ENCODE peak calls at places on chromosomes 5 and 9, in eight cellular contexts. G, P, B, Q, C, V, R and M are unnamed samples.
A peak's percentile ranks its signal among the peaks of the same experiment; 100 is the strongest.

GRCh38 chr5:127373858-127374491 is 83.4 kb downstream of the MEGF10 start:
- DNase-seq in B (no peak), V (no peak), P (no peak), R (no peak), Q (no peak), G (no peak), C (peak; percentile 27), M (no peak)

GRCh38 chr5:67353500-67353931 is 156.9 kb upstream of the CD180 start:
- DNase-seq in B (peak; percentile 49), P (no peak), C (no peak), G (peak; percentile 21), V (no peak), Q (peak; percentile 44), R (no peak), M (no peak)

GRCh38 chr9:38278457-38278856 is 114.0 kb upstream of the ALDH1B1 start:
- DNase-seq in V (no peak), R (no peak), B (no peak), G (peak; percentile 35), P (no peak), C (no peak), Q (no peak), M (no peak)

GRCh38 chr5:103607346-103607745 is 44.8 kb upstream of the NUDT12 start:
- DNase-seq in R (no peak), G (no peak), B (no peak), P (no peak), V (no peak), C (no peak), Q (no peak), M (no peak)

GRCh38 chr9:80025131-80025530 is 453.4 kb downstream of the TLE4 start:
- DNase-seq in V (no peak), G (no peak), P (no peak), C (no peak), Q (no peak), B (no peak), R (no peak), M (no peak)

GRCh38 chr5:177957241-177957640 is 38.8 kb downstream of the PROP1 start:
- DNase-seq in P (no peak), V (no peak), G (no peak), Q (no peak), C (no peak), B (no peak), R (no peak), M (no peak)

GRCh38 chr5:173326501-173326960 is 1.7 kb downstream of the STC2 start:
- DNase-seq in B (peak; percentile 44), C (peak; percentile 40), P (no peak), V (no peak), R (no peak), Q (no peak), G (no peak), M (no peak)

GRCh38 chr5:37950436-37950835 is 110.6 kb upstream of the GDNF start:
- DNase-seq in Q (no peak), C (no peak), P (no peak), G (no peak), R (no peak), V (no peak), B (no peak), M (no peak)

GRCh38 chr5:34959323-34959722 is 30.0 kb downstream of the DNAJC21 start:
- DNase-seq in P (no peak), C (peak; percentile 31), Q (no peak), B (no peak), V (no peak), R (no peak), G (no peak), M (no peak)

GRCh38 chr5:154866841-154867240 is 8.4 kb downstream of the CNOT8 start:
- DNase-seq in P (no peak), C (no peak), G (no peak), V (no peak), R (no peak), B (no peak), Q (no peak), M (no peak)

GRCh38 chr5:61461412-61461811 is 129.4 kb downstream of the ZSWIM6 start:
- DNase-seq in R (no peak), Q (peak; percentile 10), C (no peak), B (no peak), V (no peak), P (no peak), G (no peak), M (no peak)

GRCh38 chr5:165616550-165617430 is 2111.4 kb downstream of the MAT2B start:
- DNase-seq in Q (no peak), P (no peak), B (no peak), C (no peak), V (no peak), R (no peak), G (no peak), M (no peak)

GRCh38 chr5:112776301-112776856 is 38.7 kb downstream of the APC start:
- DNase-seq in C (no peak), G (no peak), B (no peak), R (no peak), Q (no peak), P (no peak), V (no peak), M (no peak)

GRCh38 chr5:153619706-153620105 is 129.2 kb downstream of the GRIA1 start:
- DNase-seq in C (no peak), R (no peak), V (no peak), Q (no peak), P (no peak), G (no peak), B (no peak), M (no peak)

GRCh38 chr9:13263511-13263910 is 16.0 kb downstream of the MPDZ start:
- DNase-seq in V (no peak), Q (no peak), P (no peak), B (no peak), R (no peak), C (no peak), G (no peak), M (no peak)

GRCh38 chr9:13267743-13268142 is 11.7 kb downstream of the MPDZ start:
- DNase-seq in B (no peak), Q (no peak), C (peak; percentile 51), V (no peak), P (no peak), R (no peak), G (no peak), M (no peak)

GRCh38 chr9:13264788-13265187 is 14.7 kb downstream of the MPDZ start:
- DNase-seq in R (no peak), V (no peak), C (no peak), B (no peak), G (no peak), Q (no peak), P (no peak), M (no peak)

GRCh38 chr9:13268469-13268868 is 11.0 kb downstream of the MPDZ start:
- DNase-seq in G (no peak), C (peak; percentile 55), P (no peak), B (no peak), Q (no peak), R (no peak), V (no peak), M (no peak)

DNA sequence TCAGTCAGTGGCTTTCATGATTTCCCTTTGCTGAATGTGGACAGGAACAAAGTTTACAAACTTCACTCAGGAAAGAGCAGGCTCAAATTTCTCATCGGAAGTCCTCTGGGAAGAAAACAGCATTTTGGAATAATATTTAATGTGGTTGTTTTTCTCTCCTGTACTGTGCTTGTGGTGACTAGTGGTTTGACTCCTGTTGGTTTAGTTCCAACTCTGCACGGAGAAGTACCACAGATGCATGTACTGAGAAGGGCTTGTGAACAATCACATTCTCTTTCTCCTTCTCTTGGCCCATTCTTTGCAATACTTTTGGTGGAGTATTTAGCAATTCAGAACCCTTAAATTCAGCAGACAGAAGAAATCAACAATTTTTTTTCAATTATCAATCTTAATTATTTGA is 13.3 kb downstream of the MPDZ start:
- DNase-seq in G (no peak), V (no peak), P (no peak), B (no peak), R (no peak), C (no peak), Q (peak; percentile 6), M (no peak)
- TF ChIP-seq POLR2A in G (no peak), V (no peak), P (no peak), B (no peak), R (no peak), C (no peak), Q (no peak), M (no peak)

DNA sequence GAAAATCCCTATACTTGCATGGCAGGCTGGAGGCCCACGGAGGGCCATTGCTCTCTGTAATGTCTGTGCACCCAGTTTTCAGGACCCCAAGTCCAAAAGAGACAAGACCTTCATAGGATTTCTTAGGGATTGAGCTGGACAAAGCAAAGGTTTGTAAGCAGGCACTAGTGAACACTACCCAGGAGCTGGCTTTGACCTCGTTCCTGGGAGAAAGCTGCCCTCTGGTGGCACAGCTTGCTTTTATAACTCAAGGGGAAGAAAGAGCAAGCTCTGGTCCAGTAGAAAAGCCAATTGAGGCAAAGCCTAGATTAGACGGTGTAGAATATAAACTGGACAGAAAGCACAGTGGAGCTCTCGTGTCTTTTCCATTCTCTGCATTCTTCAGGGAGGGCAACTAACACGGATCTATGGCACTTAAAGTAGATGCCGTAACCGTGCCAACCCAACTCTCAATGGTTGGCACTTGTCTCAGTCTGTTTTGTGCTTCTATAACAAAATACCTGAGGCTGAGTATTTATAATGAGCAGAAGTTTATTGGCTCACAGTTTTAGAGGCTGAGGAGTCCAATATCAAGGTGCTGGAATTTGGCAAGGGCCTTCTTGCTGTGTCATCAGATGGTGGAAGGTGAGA is 7.9 kb downstream of the GABRP start:
- DNase-seq in C (peak; percentile 30), Q (peak; percentile 83), V (peak; percentile 49), G (peak; percentile 65), P (peak; percentile 34), R (no peak), B (no peak), M (peak; percentile 74)
- H3K27ac ChIP-seq in C (no peak overlapping the region), Q (no peak overlapping the region), V (no peak overlapping the region), G (no peak overlapping the region), P (no peak overlapping the region), R (no peak overlapping the region), B (no peak overlapping the region), M (no peak overlapping the region)

GRCh38 chr5:131796793-131797693 is at the start of gene FNIP1:
- DNase-seq in G (peak; percentile 100), V (peak; percentile 85), P (peak; percentile 100), B (peak; percentile 100), Q (peak; percentile 99), C (peak; percentile 99), R (peak; percentile 99), M (peak; percentile 100)
- TF ChIP-seq POLR2A in G (peak; percentile 96), V (peak; percentile 64), P (peak; percentile 99), B (peak; percentile 91), Q (peak; percentile 92), C (peak; percentile 95), R (peak; percentile 97), M (peak; percentile 82)

GRCh38 chr5:174532453-174533126 is 191.8 kb upstream of the MSX2 start:
- DNase-seq in G (peak; percentile 77), B (no peak), C (peak; percentile 91), R (peak; percentile 33), P (peak; percentile 23), V (peak; percentile 91), Q (peak; percentile 84), M (peak; percentile 87)

GRCh38 chr5:174531782-174532191 is 192.6 kb upstream of the MSX2 start:
- DNase-seq in Q (no peak), R (no peak), V (no peak), P (no peak), G (no peak), B (no peak), C (no peak), M (no peak)

GRCh38 chr5:174535691-174536090 is 188.7 kb upstream of the MSX2 start:
- DNase-seq in V (peak; percentile 74), B (no peak), R (no peak), P (no peak), C (no peak), G (no peak), Q (no peak), M (no peak)

GRCh38 chr5:174533127-174533453 is 191.3 kb upstream of the MSX2 start:
- DNase-seq in C (no peak), P (no peak), B (no peak), V (no peak), R (no peak), Q (no peak), G (no peak), M (no peak)

GRCh38 chr5:174533771-174534221 is 190.6 kb upstream of the MSX2 start:
- DNase-seq in C (no peak), R (no peak), P (no peak), B (no peak), Q (no peak), G (no peak), V (peak; percentile 70), M (no peak)
- H3K27ac ChIP-seq in C (no peak overlapping the region), R (no peak overlapping the region), P (no peak overlapping the region), B (no peak overlapping the region), Q (no peak overlapping the region), G (no peak overlapping the region), V (peak overlapping the region; percentile 68), M (no peak overlapping the region)